ENCODE peak calls at places on chromosomes 13 and 19, in five cellular contexts. F is iPS-NIHi11, T is left colon, A is testis, W is head of caudate nucleus. N is an unnamed sample.

GRCh38 chr19:56333506-56333905 is 18.9 kb upstream of the ZSCAN5A start:
- DNase-seq in F (peak; percentile 30), T (peak; percentile 64), A (peak; percentile 71), W (no peak), N (peak; percentile 92)

GRCh38 chr13:27372896-27373295 is 51.5 kb upstream of the GTF3A start:
- DNase-seq in F (peak; percentile 28), A (no peak), W (no peak), T (peak; percentile 68), N (peak; percentile 72)

GRCh38 chr19:15187026-15188007 is 13.5 kb downstream of the NOTCH3 start:
- DNase-seq in A (peak; percentile 82), T (no peak), F (peak; percentile 74), W (no peak), N (no peak)

GRCh38 chr19:35512831-35513230 is 618 bp downstream of the DMKN start:
- DNase-seq in T (no peak), A (no peak), W (no peak), F (no peak), N (no peak)

GRCh38 chr19:51311388-51312257 is at the start of gene IGLON5:
- DNase-seq in T (no peak), F (peak; percentile 93), W (no peak), A (peak; percentile 58), N (no peak)

GRCh38 chr19:1767464-1767933 is 14.2 kb downstream of the ONECUT3 start:
- DNase-seq in W (peak; percentile 46), F (peak; percentile 92), A (peak; percentile 43), T (peak; percentile 45), N (peak; percentile 61)

GRCh38 chr19:40380199-40381037 is 9.6 kb downstream of the HIPK4 start:
- DNase-seq in W (no peak), A (no peak), T (no peak), F (no peak), N (no peak)

GRCh38 chr13:37026778-37027177 is 26.2 kb downstream of the EXOSC8 start:
- DNase-seq in F (no peak), T (no peak), W (no peak), A (no peak), N (no peak)

GRCh38 chr19:4713384-4713951 is 10.2 kb downstream of the DPP9 start:
- DNase-seq in W (no peak), A (no peak), F (peak; percentile 67), T (peak; percentile 88), N (peak; percentile 92)

GRCh38 chr19:3522421-3523360 is 16.3 kb upstream of the TEKTIP1 start:
- DNase-seq in W (no peak), F (no peak), A (no peak), T (no peak), N (no peak)

GRCh38 chr13:110135977-110136597 is 170.9 kb downstream of the COL4A1 start:
- DNase-seq in W (no peak), F (no peak), T (no peak), A (no peak), N (no peak)

GRCh38 chr19:49019242-49019932 is 2.5 kb upstream of the LHB start:
- DNase-seq in T (peak; percentile 89), W (peak; percentile 26), F (peak; percentile 84), A (peak; percentile 66), N (peak; percentile 85)

GRCh38 chr19:8390617-8390981 is 439 bp downstream of the RAB11B start:
- DNase-seq in A (peak; percentile 97), T (peak; percentile 98), F (peak; percentile 92), W (peak; percentile 97), N (peak; percentile 98)

GRCh38 chr13:30898070-30898469 is 8.0 kb upstream of the MEDAG start:
- DNase-seq in W (no peak), T (no peak), F (no peak), A (no peak), N (no peak)

GRCh38 chr19:609001-609340 is 19.3 kb downstream of the HCN2 start:
- DNase-seq in F (no peak), A (no peak), W (peak; percentile 88), T (peak; percentile 58), N (peak; percentile 56)

GRCh38 chr13:41995946-41996345 is 35.0 kb upstream of the VWA8 start:
- DNase-seq in F (no peak), W (no peak), A (no peak), T (no peak), N (no peak)

GRCh38 chr19:39082745-39083598 is 1.2 kb upstream of the ACP7 start:
- DNase-seq in F (no peak), A (no peak), T (no peak), W (peak; percentile 43), N (no peak)

GRCh38 chr19:2302319-2303208 is 5.4 kb downstream of the LINGO3 start:
- DNase-seq in W (peak; percentile 71), F (peak; percentile 77), T (peak; percentile 52), A (no peak), N (peak; percentile 49)

GRCh38 chr13:98927954-98928927 is 49.6 kb downstream of the DOCK9 start:
- DNase-seq in T (no peak), A (peak; percentile 56), W (no peak), F (no peak), N (no peak)

GRCh38 chr13:51803422-51804294 is at the start of gene DHRS12:
- DNase-seq in T (peak; percentile 94), W (peak; percentile 94), F (peak; percentile 96), A (peak; percentile 93), N (peak; percentile 94)

GRCh38 chr19:35755550-35756371 is 1.1 kb downstream of the HSPB6 start:
- DNase-seq in W (no peak), T (peak; percentile 75), F (peak; percentile 37), A (peak; percentile 79), N (peak; percentile 70)

GRCh38 chr19:35419046-35419445 is 29.0 kb upstream of the FFAR2 start:
- DNase-seq in T (no peak), A (no peak), F (no peak), W (no peak), N (no peak)

GRCh38 chr19:29831041-29831548 is 19.3 kb downstream of the CCNE1 start:
- DNase-seq in W (no peak), F (peak; percentile 26), T (no peak), A (no peak), N (no peak)

GRCh38 chr13:52726258-52726657 is 13.4 kb downstream of the CNMD start:
- DNase-seq in T (no peak), W (no peak), F (no peak), A (no peak), N (no peak)

N was measured in mucosa of descending colon.